ENCODE peak calls at places on chromosomes 16 and 17, in eight cellular contexts. M, A, U, B, X, R, Y and O are unnamed samples.

GRCh38 chr17:78231991-78232759 is 744 bp downstream of the TMEM235 start:
- DNase-seq in B (no peak), U (no peak), M (no peak), R (no peak), X (no peak), Y (no peak), A (peak; percentile 20), O (no peak)

GRCh38 chr16:67760206-67760605 is 41.1 kb upstream of the GFOD2 start:
- DNase-seq in Y (no peak), R (no peak), X (no peak), A (no peak), B (no peak), M (no peak), U (no peak), O (no peak)

GRCh38 chr16:23694707-23695373 is 16.2 kb downstream of the PLK1 start:
- DNase-seq in R (no peak), Y (no peak), U (peak; percentile 70), X (peak; percentile 30), B (no peak), A (no peak), M (no peak), O (peak; percentile 53)

GRCh38 chr16:88084881-88085280 is 133.6 kb downstream of the BANP start:
- DNase-seq in M (peak; percentile 56), B (no peak), A (no peak), R (no peak), X (no peak), U (peak; percentile 30), Y (no peak), O (no peak)

GRCh38 chr17:58587713-58588117 is 73.3 kb upstream of the MTMR4 start:
- DNase-seq in R (peak; percentile 21), A (peak; percentile 65), B (peak; percentile 51), U (peak; percentile 26), M (peak; percentile 29), X (peak; percentile 44), Y (peak; percentile 60), O (peak; percentile 52)

GRCh38 chr17:48470388-48471034 is 40.5 kb upstream of the SKAP1 start:
- DNase-seq in X (no peak), A (no peak), R (no peak), B (no peak), U (peak; percentile 23), Y (no peak), M (no peak), O (no peak)

GRCh38 chr17:55825213-55825612 is 74.4 kb downstream of the PCTP start:
- DNase-seq in U (no peak), A (no peak), M (no peak), B (no peak), R (no peak), Y (no peak), X (no peak), O (no peak)

GRCh38 chr16:21190013-21190412 is 21.4 kb downstream of the ZP2 start:
- DNase-seq in A (no peak), M (no peak), B (no peak), Y (no peak), R (no peak), U (no peak), X (no peak), O (no peak)

GRCh38 chr17:49471089-49471683 is 23.9 kb upstream of the NGFR start:
- DNase-seq in X (peak; percentile 23), B (no peak), Y (peak; percentile 60), U (no peak), M (no peak), A (no peak), R (peak; percentile 34), O (no peak)

GRCh38 chr17:850828-851759 is 68.9 kb downstream of the MRM3 start:
- DNase-seq in M (no peak), A (no peak), Y (no peak), X (peak; percentile 5), R (no peak), U (peak; percentile 57), B (no peak), O (no peak)

GRCh38 chr16:31224092-31224955 is 7.4 kb upstream of the PYDC1 start:
- DNase-seq in B (no peak), Y (no peak), U (no peak), M (no peak), X (no peak), A (no peak), R (no peak), O (no peak)

GRCh38 chr17:31565652-31566051 is 174.2 kb downstream of the RAB11FIP4 start:
- DNase-seq in M (no peak), X (no peak), Y (no peak), U (no peak), R (no peak), A (no peak), B (no peak), O (no peak)

GRCh38 chr17:41710472-41711090 is 1.6 kb upstream of the GAST start:
- DNase-seq in U (peak; percentile 74), R (peak; percentile 24), Y (peak; percentile 73), X (no peak), M (no peak), A (peak; percentile 61), B (no peak), O (peak; percentile 50)

GRCh38 chr17:65236321-65236720 is 99.2 kb downstream of the RGS9 start:
- DNase-seq in M (no peak), Y (no peak), X (no peak), A (no peak), B (no peak), R (no peak), U (no peak), O (no peak)

GRCh38 chr16:51132484-51132883 is 18.6 kb downstream of the SALL1 start:
- DNase-seq in B (no peak), U (no peak), M (no peak), Y (no peak), X (no peak), R (no peak), A (no peak), O (no peak)

GRCh38 chr16:53779186-53779585 is 75.2 kb downstream of the FTO start:
- DNase-seq in R (no peak), B (no peak), Y (no peak), U (no peak), X (no peak), M (no peak), A (no peak), O (no peak)

GRCh38 chr16:70396209-70396904 is 42.5 kb downstream of the ST3GAL2 start:
- DNase-seq in X (no peak), R (no peak), U (no peak), Y (no peak), B (no peak), M (no peak), A (no peak), O (no peak)